ENCODE peak calls at places on chromosomes 16 and 17, in four cellular contexts. K, W, I and T are unnamed samples.

GRCh38 chr16:67537270-67537635 is 8.6 kb downstream of the RIPOR1 start:
- DNase-seq in K (no peak), W (no peak), I (no peak), T (no peak)

GRCh38 chr17:41586863-41587495 is at the start of gene KRT14:
- DNase-seq in K (no peak), I (no peak), W (no peak), T (no peak)

GRCh38 chr17:42421479-42422332 is 1.4 kb downstream of the CAVIN1 start:
- DNase-seq in K (no peak), W (no peak), I (peak), T (no peak)

GRCh38 chr17:1959871-1960569 is 65.1 kb downstream of the RTN4RL1 start:
- DNase-seq in I (no peak), W (no peak), K (no peak), T (no peak)

GRCh38 chr17:78925662-78926555 is 722 bp upstream of the TIMP2 start:
- DNase-seq in W (no peak), I (no peak), K (no peak), T (peak)

GRCh38 chr17:64152428-64153125 is 22.6 kb upstream of the ERN1 start:
- DNase-seq in I (peak), W (no peak), K (no peak), T (no peak)

GRCh38 chr17:21303441-21304065 is 19.0 kb downstream of the MAP2K3 start:
- DNase-seq in K (no peak), W (no peak), I (no peak), T (no peak)

GRCh38 chr16:1385232-1385631 is 29.3 kb downstream of the UNKL start:
- DNase-seq in I (no peak), K (no peak), W (no peak), T (no peak)

GRCh38 chr17:68491864-68492263 is 20.4 kb upstream of the PRKAR1A start:
- DNase-seq in W (no peak), I (no peak), K (no peak), T (peak)

GRCh38 chr17:39813631-39814030 is 50.5 kb downstream of the IKZF3 start:
- DNase-seq in W (no peak), I (no peak), K (no peak), T (no peak)

GRCh38 chr17:62778990-62779681 is 29.0 kb downstream of the MARCHF10 start:
- DNase-seq in K (no peak), I (peak), W (no peak), T (no peak)

GRCh38 chr16:50300942-50301625 is 34.7 kb downstream of the ADCY7 start:
- DNase-seq in I (no peak), K (no peak), W (no peak), T (no peak)

GRCh38 chr17:82241183-82241925 is 12.5 kb downstream of the SLC16A3 start:
- DNase-seq in K (no peak), W (no peak), I (no peak), T (peak)

GRCh38 chr16:56428087-56428486 is 2.7 kb upstream of the AMFR start:
- DNase-seq in K (no peak), W (no peak), I (no peak), T (no peak)

GRCh38 chr17:81994593-81995462 is 17.4 kb downstream of the ASPSCR1 start:
- DNase-seq in W (no peak), K (no peak), I (no peak), T (no peak)

GRCh38 chr16:3874794-3875692 is 5.5 kb downstream of the CREBBP start:
- DNase-seq in K (no peak), I (no peak), W (no peak), T (no peak)

GRCh38 chr17:37570527-37571093 is 38.6 kb downstream of the SYNRG start:
- DNase-seq in K (peak), W (no peak), I (peak), T (peak)

GRCh38 chr17:73746314-73747073 is 102.2 kb upstream of the SDK2 start:
- DNase-seq in W (no peak), K (no peak), I (no peak), T (no peak)

GRCh38 chr16:2244926-2245795 is 6.2 kb downstream of the ECI1 start:
- DNase-seq in I (no peak), K (no peak), W (no peak), T (no peak)

GRCh38 chr17:50660042-50660886 is 25.6 kb downstream of the ABCC3 start:
- DNase-seq in K (no peak), I (peak), W (no peak), T (peak)

DNA sequence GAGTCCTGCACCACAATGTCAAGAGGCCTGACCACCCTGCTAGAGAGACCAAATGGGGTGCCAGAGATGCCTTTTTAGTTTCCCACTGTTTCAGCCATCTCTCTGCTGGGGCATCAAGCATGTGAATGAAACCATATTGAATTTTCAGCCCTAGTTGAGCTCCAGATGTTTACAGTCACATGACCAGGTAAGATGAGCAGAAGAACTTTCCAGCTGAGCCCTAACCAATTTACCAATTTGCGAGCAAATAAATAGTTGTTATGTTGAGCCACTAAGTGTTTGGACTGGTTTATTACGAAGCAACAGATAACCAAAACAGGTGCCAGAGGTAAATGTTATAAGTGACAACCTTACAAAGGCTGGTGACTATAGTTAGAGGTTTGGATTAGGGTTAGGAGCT is 209.1 kb upstream of the CCL2 start:
- DNase-seq in W (no peak), I (no peak), K (no peak), T (no peak)
- TF ChIP-seq SPI1 in W (no peak), I (no peak), K (no peak), T (no peak)

GRCh38 chr17:55582910-55583309 is 71.7 kb upstream of the SMIM36 start:
- DNase-seq in K (no peak), I (no peak), W (no peak), T (no peak)

GRCh38 chr17:55585629-55586028 is 74.4 kb upstream of the SMIM36 start:
- DNase-seq in I (no peak), W (no peak), K (no peak), T (no peak)

GRCh38 chr17:55587608-55588139 is 76.4 kb upstream of the SMIM36 start:
- DNase-seq in K (no peak), I (no peak), W (no peak), T (no peak)

GRCh38 chr17:55584861-55585260 is 73.6 kb upstream of the SMIM36 start:
- DNase-seq in K (no peak), I (no peak), W (no peak), T (no peak)

DNA sequence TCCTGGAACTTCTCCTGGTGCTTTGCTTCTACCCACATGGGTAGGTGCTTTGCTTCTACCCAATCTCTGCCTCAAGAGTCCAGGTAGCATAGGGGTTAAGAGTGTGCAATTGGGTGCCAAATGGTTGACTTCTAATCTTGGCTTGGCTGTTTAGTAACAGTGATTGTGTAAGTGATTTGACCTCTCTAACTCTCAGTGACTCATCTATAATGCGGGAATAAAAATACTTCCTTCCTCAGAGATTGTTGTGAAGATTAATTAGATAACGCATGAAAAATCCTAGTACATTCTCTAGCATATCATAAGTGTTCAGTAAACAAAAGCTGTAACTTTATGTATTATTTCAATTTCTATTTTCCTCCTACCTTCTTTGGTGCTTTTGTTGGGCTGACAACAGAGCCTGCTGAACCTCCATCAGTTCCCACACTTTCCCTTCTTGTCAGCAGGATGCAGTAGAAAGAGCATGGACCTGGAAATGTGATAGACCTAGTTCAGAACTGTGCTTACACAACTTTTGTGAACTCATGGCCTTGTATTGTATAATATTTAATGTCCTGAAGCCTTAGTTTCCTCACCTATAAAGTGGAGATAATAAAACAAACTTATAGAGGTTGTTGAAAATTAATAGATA is 72.9 kb upstream of the SMIM36 start:
- DNase-seq in I (no peak), W (no peak), K (no peak), T (no peak)
- TF ChIP-seq POLR2AphosphoS5 in I (no peak), W (no peak), K (no peak), T (no peak)

GRCh38 chr16:11386791-11387546 is 41.7 kb downstream of the RMI2 start:
- DNase-seq in W (no peak), K (peak), I (peak), T (no peak)

GRCh38 chr16:11383481-11384183 is 38.4 kb downstream of the RMI2 start:
- DNase-seq in W (no peak), K (no peak), I (no peak), T (no peak)

GRCh38 chr16:11386054-11386680 is 40.9 kb downstream of the RMI2 start:
- DNase-seq in K (peak), I (no peak), W (no peak), T (no peak)

GRCh38 chr16:11384956-11385586 is 39.8 kb downstream of the RMI2 start:
- DNase-seq in I (no peak), W (no peak), K (no peak), T (no peak)

DNA sequence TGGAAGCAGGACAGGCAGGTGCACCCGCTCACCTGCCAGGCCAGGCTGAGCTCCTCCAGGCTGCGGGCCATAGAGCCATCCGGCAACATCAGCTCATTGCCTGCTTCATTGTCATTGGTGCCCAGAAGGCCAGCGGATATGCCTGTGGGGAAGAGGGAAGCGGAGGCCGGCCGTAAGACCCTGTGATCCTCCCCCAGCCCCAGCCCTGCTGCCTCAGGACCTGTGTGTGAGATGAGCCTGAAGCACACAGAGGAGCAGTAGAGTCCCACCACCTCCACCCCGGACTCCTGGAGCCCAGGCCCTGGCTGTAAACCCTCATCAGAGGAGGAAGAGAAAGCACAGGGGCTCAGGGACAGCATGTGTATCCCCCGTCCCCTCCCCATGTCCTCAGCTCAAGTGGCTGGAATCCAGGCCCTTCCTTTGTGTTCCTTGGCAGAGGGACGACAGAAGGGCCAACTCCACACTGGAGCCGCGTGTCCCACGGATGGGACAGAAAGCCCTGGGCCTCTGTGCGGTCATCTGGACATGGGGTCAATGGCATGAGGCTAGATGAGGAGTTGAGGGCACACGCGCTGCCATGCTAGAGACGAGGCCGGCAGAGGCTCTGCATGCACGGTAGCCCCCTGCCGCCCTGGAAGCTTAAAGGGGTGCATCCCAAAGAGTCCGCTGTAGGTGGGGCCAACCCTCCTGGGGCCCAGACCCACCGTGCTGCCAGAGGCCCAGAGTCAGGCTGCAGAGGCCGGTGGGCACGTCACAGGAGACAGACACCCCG is 39.1 kb downstream of the RMI2 start:
- DNase-seq in K (no peak), I (no peak), W (no peak), T (no peak)
- TF ChIP-seq SPI1 in K (no peak), I (no peak), W (no peak), T (no peak)

GRCh38 chr17:18984273-18985114 is 20.1 kb downstream of the FAM83G start:
- DNase-seq in W (no peak), K (no peak), I (no peak), T (no peak)
- TF ChIP-seq POLR2AphosphoS5 in W (no peak), K (no peak), I (no peak), T (no peak)